ENCODE peak calls at places on chromosome 13, in ten cellular contexts. S is fibroblast of pulmonary artery, W is ovary, I is IMR-90, O is cardiac muscle cell, L is esophagus squamous epithelium, F is colonic mucosa, X is GM12864, C is ascending aorta, U is Peyer's patch. T is an unnamed sample.

GRCh38 chr13:99692854-99693253 is 191.6 kb downstream of the TM9SF2 start:
- DNase-seq in S (no peak), W (no peak), I (no peak), O (no peak), L (no peak), F (no peak), X (no peak), C (no peak), U (no peak), T (no peak)

GRCh38 chr13:110199046-110199831 is 107.7 kb downstream of the COL4A1 start:
- DNase-seq in S (no peak), W (peak; percentile 37), I (no peak), O (no peak), L (no peak), F (no peak), X (no peak), C (peak; percentile 48), U (no peak), T (no peak)

GRCh38 chr13:23509781-23510543 is 60.2 kb upstream of the TNFRSF19 start:
- DNase-seq in S (peak; percentile 80), W (no peak), I (peak; percentile 94), O (peak; percentile 77), L (no peak), F (no peak), X (no peak), C (no peak), U (no peak), T (peak; percentile 58)

GRCh38 chr13:38564751-38565150 is 122.1 kb upstream of the FREM2 start:
- DNase-seq in S (no peak), W (no peak), I (no peak), O (no peak), L (no peak), F (no peak), X (no peak), C (no peak), U (no peak), T (peak; percentile 43)

GRCh38 chr13:21067794-21068193 is 6.4 kb upstream of the LATS2 start:
- DNase-seq in S (no peak), W (no peak), I (no peak), O (no peak), L (no peak), F (no peak), X (no peak), C (no peak), U (no peak), T (no peak)

GRCh38 chr13:47869780-47870179 is 131.3 kb downstream of the SUCLA2 start:
- DNase-seq in S (no peak), W (no peak), I (no peak), O (no peak), L (no peak), F (no peak), X (no peak), C (no peak), U (no peak), T (no peak)

GRCh38 chr13:28574617-28575142 is 79.8 kb upstream of the FLT1 start:
- DNase-seq in S (peak; percentile 99), W (no peak), I (peak; percentile 100), O (no peak), L (no peak), F (peak; percentile 65), X (peak; percentile 25), C (peak; percentile 67), U (no peak), T (peak; percentile 57)

GRCh38 chr13:103044054-103044453 is 22.2 kb downstream of the SLC10A2 start:
- DNase-seq in S (no peak), W (no peak), I (no peak), O (no peak), L (no peak), F (no peak), X (no peak), C (no peak), U (no peak), T (no peak)

GRCh38 chr13:36850790-36851438 is 31.9 kb downstream of the RFXAP start:
- DNase-seq in S (peak; percentile 13), W (no peak), I (no peak), O (peak; percentile 30), L (no peak), F (peak; percentile 29), X (no peak), C (no peak), U (no peak), T (no peak)

GRCh38 chr13:70630247-70630646 is 522.0 kb upstream of the KLHL1 start:
- DNase-seq in S (no peak), W (no peak), I (no peak), O (no peak), L (no peak), F (no peak), X (no peak), C (no peak), U (no peak), T (no peak)

DNA sequence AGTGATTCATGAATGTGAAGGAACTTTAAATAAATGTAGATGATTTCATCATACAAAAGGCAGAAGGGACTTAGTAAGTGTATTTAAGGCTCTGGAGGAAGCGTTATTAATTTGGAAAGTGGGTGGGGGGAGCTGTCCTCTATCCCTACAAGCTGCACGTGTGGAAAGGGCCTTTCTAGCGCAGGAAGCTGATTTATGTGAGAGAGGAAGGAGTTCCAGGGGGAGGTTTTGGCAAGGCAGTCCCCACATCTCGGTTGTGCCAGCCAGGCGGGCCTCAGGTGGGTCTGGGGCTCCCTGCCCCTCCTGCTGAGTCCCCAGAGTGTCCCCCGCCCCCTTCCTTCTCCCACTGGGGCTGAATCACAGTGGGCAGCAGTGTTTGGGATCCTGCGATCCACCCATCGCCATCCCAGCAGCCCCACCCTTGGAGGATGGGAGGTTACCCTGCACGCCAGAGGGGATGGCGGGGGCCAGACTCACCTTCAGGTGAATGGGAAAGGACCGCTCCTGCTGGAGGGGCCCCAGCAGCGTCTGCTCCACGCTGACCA is 709 bp downstream of the DLEU7 start:
- DNase-seq in S (no peak), W (no peak), I (no peak), O (no peak), L (no peak), F (no peak), X (no peak), C (no peak), U (no peak), T (no peak)
- H3K4me3 ChIP-seq in S (no peak overlapping the region), W (peak overlapping the region; percentile 7), I (no peak overlapping the region), O (peak overlapping the region; percentile 31), L (no peak overlapping the region), F (peak overlapping the region; percentile 28), X (no peak overlapping the region), C (peak overlapping the region; percentile 58), U (peak overlapping the region; percentile 41), T (peak overlapping the region; percentile 3)

GRCh38 chr13:104198811-104199210 is 1132.6 kb upstream of the SLC10A2 start:
- DNase-seq in S (no peak), W (no peak), I (no peak), O (no peak), L (no peak), F (no peak), X (no peak), C (no peak), U (no peak), T (no peak)

GRCh38 chr13:104206450-104207044 is 1140.3 kb upstream of the SLC10A2 start:
- DNase-seq in S (no peak), W (no peak), I (no peak), O (no peak), L (no peak), F (no peak), X (no peak), C (no peak), U (no peak), T (no peak)

GRCh38 chr13:104204177-104204576 is 1138.0 kb upstream of the SLC10A2 start:
- DNase-seq in S (no peak), W (no peak), I (no peak), O (no peak), L (no peak), F (no peak), X (no peak), C (no peak), U (no peak), T (no peak)
- TF ChIP-seq CTCF in S (no peak), W (no peak), I (no peak), O (no peak), L (no peak), F (no peak), X (peak; percentile 27), C (no peak), U (no peak), T (peak; percentile 9)

GRCh38 chr13:41006296-41006695 is 12.8 kb downstream of the ELF1 start:
- DNase-seq in S (no peak), W (no peak), I (no peak), O (no peak), L (no peak), F (no peak), X (no peak), C (no peak), U (no peak), T (no peak)

GRCh38 chr13:41006951-41007350 is 12.2 kb downstream of the ELF1 start:
- DNase-seq in S (no peak), W (no peak), I (no peak), O (no peak), L (no peak), F (no peak), X (no peak), C (no peak), U (no peak), T (no peak)

GRCh38 chr13:41007359-41008118 is 11.6 kb downstream of the ELF1 start:
- DNase-seq in S (no peak), W (no peak), I (peak; percentile 30), O (no peak), L (no peak), F (no peak), X (no peak), C (no peak), U (no peak), T (no peak)

GRCh38 chr13:41005709-41006108 is 13.4 kb downstream of the ELF1 start:
- DNase-seq in S (no peak), W (no peak), I (no peak), O (no peak), L (no peak), F (no peak), X (no peak), C (no peak), U (no peak), T (no peak)

GRCh38 chr13:41008349-41008980 is 10.7 kb downstream of the ELF1 start:
- DNase-seq in S (peak; percentile 79), W (no peak), I (peak; percentile 90), O (no peak), L (no peak), F (no peak), X (no peak), C (no peak), U (no peak), T (no peak)
- H3K4me3 ChIP-seq in S (no peak overlapping the region), W (no peak overlapping the region), I (no peak overlapping the region), O (no peak overlapping the region), L (no peak overlapping the region), F (no peak overlapping the region), X (no peak overlapping the region), C (no peak overlapping the region), U (no peak overlapping the region), T (no peak overlapping the region)

DNA sequence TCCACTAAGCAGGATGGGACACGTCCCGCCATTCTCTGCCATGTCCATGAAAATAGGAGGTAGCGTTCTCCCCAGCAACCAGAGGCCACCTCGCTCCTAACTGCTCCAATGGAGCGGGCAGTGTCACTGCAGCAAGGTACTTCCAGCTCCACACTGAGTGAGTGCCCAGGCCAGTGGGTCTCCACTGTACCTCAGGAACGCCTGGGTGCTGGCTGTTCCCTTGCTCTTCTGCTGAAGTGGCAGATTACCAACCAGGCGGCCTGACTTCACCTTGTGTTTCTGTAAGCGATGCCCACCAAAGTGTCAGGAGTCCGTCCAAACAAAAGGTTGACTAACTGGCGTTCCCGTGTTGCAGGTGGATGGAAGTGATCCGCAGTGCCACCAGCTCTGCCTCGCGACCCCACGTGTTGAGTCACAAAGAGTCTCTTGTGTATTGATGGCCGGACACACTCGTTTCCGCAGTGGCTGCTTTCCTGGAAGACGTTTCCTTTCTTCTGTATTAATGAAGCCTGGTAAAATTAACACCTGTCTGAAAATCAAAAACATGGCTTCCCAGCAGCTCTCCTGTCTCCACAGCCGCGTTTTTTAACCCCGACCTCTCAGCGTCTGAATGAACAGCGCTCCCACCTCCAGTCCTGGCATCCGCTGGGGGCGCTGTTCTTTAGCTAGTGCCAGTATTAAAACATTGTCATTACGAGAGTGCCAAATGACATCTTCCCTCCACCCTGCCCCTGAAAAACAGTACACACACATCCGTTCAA is 128.8 kb downstream of the STK24 start:
- DNase-seq in S (no peak), W (peak; percentile 59), I (no peak), O (peak; percentile 82), L (no peak), F (no peak), X (peak; percentile 48), C (no peak), U (peak; percentile 72), T (no peak)
- TF ChIP-seq CTCF in S (peak; percentile 43), W (no peak), I (peak; percentile 46), O (peak; percentile 49), L (peak; percentile 54), F (peak; percentile 14), X (peak; percentile 78), C (no peak), U (no peak), T (peak; percentile 72)